ENCODE peak calls at places on chromosomes 4 and X, in five cellular contexts. F is thoracic aorta, U is spleen, G is psoas muscle, V is mucosa of descending colon. S is an unnamed sample. For H3K4me1, the result is how much of the 10 kb centered on the place peaks cover.

GRCh38 chrX:148588649-148589310 is 88.4 kb downstream of the AFF2 start:
- DNase-seq in F (no peak), U (no peak), G (no peak), V (no peak), S (no peak)

GRCh38 chr4:155426953-155427352 is 50.2 kb upstream of the MAP9 start:
- DNase-seq in F (no peak), U (no peak), G (no peak), V (no peak), S (no peak)

GRCh38 chrX:48617542-48618340 is 20.4 kb downstream of the WDR13 start:
- DNase-seq in F (no peak), U (no peak), G (no peak), V (no peak), S (no peak)

GRCh38 chr4:8221476-8221875 is 22.4 kb downstream of the SH3TC1 start:
- DNase-seq in F (no peak), U (no peak), G (no peak), V (no peak), S (no peak)

GRCh38 chr4:155025762-155026457 is 182.5 kb upstream of the NPY2R start:
- DNase-seq in F (no peak), U (no peak), G (no peak), V (no peak), S (no peak)

GRCh38 chr4:5036239-5036638 is 15.0 kb upstream of the STK32B start:
- DNase-seq in F (no peak), U (no peak), G (no peak), V (no peak), S (no peak)

GRCh38 chr4:62037576-62037975 is 837.5 kb downstream of the ADGRL3 start:
- DNase-seq in F (no peak), U (no peak), G (no peak), V (no peak), S (no peak)

GRCh38 chr4:86977621-86978184 is 42.9 kb downstream of the AFF1 start:
- DNase-seq in F (no peak), U (no peak), G (no peak), V (no peak), S (no peak)

GRCh38 chr4:151624606-151625565 is 135.9 kb downstream of the GATB start:
- DNase-seq in F (no peak), U (no peak), G (no peak), V (no peak), S (no peak)

GRCh38 chrX:110684653-110685052 is 111.0 kb downstream of the CHRDL1 start:
- DNase-seq in F (no peak), U (no peak), G (no peak), V (no peak), S (no peak)

GRCh38 chr4:114423582-114423981 is 175.0 kb upstream of the UGT8 start:
- DNase-seq in F (no peak), U (no peak), G (no peak), V (no peak), S (no peak)

GRCh38 chrX:85084770-85085393 is 81.2 kb downstream of the APOOL start:
- DNase-seq in F (no peak), U (no peak), G (no peak), V (no peak), S (no peak)

GRCh38 chr4:23856630-23857029 is 33.2 kb downstream of the PPARGC1A start:
- DNase-seq in F (no peak), U (no peak), G (no peak), V (peak), S (peak)

GRCh38 chrX:47093248-47093647 is 15.0 kb downstream of the RGN start:
- DNase-seq in F (no peak), U (no peak), G (no peak), V (no peak), S (no peak)

GRCh38 chr4:36303430-36304137 is 22.2 kb downstream of the DTHD1 start:
- DNase-seq in F (no peak), U (no peak), G (no peak), V (no peak), S (no peak)

GRCh38 chrX:54540289-54540688 is 10.3 kb downstream of the GNL3L start:
- DNase-seq in F (no peak), U (no peak), G (no peak), V (no peak), S (no peak)

GRCh38 chr4:244471-244870 is 60.8 kb downstream of the ZNF732 start:
- DNase-seq in F (no peak), U (no peak), G (no peak), V (no peak), S (no peak)

GRCh38 chr4:177667687-177668086 is 225.4 kb upstream of the AGA start:
- DNase-seq in F (no peak), U (no peak), G (no peak), V (no peak), S (no peak)

GRCh38 chr4:123478859-123479345 is 82.3 kb downstream of the SPRY1 start:
- DNase-seq in F (no peak), U (no peak), G (no peak), V (no peak), S (no peak)

GRCh38 chr4:26590639-26591038 is 6.8 kb downstream of the TBC1D19 start:
- DNase-seq in F (no peak), U (no peak), G (no peak), V (no peak), S (no peak)

GRCh38 chrX:71103110-71103983 is 3.2 kb downstream of the CXorf65 start:
- DNase-seq in F (no peak), U (peak), G (no peak), V (peak), S (peak)

GRCh38 chr4:167196386-167196785 is 37.9 kb downstream of the SPOCK3 start:
- DNase-seq in F (no peak), U (no peak), G (no peak), V (no peak), S (no peak)

GRCh38 chr4:14841801-14842748 is 160.2 kb upstream of the CPEB2 start:
- DNase-seq in F (no peak), U (no peak), G (peak), V (peak), S (peak)

GRCh38 chr4:1154523-1155182 is 17.7 kb downstream of the SPON2 start:
- DNase-seq in F (peak), U (no peak), G (no peak), V (peak), S (no peak)

GRCh38 chr4:87057835-87058234 is 123.0 kb downstream of the AFF1 start:
- DNase-seq in F (no peak), U (no peak), G (no peak), V (no peak), S (no peak)

GRCh38 chr4:145808021-145808650 is 128.2 kb downstream of the C4orf51 start:
- DNase-seq in F (no peak), U (no peak), G (no peak), V (no peak), S (no peak)
- H3K4me3 ChIP-seq in F (no peak), U (no peak), G (no peak), V (no peak), S (no peak)

GRCh38 chrX:130716822-130717405 is 186.1 kb downstream of the ENOX2 start:
- DNase-seq in F (no peak), U (no peak), G (no peak), V (no peak), S (no peak)
- H3K4me1 ChIP-seq in F (under half), U (under half), G (under half), V (under half), S (under half)

GRCh38 chr4:41122775-41123174 is 91.6 kb downstream of the APBB2 start:
- DNase-seq in F (no peak), U (no peak), G (no peak), V (no peak), S (no peak)
- TF ChIP-seq CTCF in F (no peak), U (no peak), G (no peak), V (no peak), S (no peak)

GRCh38 chrX:150575415-150575814 is 7.0 kb downstream of the MTM1 start:
- DNase-seq in F (no peak), U (no peak), G (no peak), V (no peak), S (peak)
- H3K4me3 ChIP-seq in F (no peak), U (no peak), G (no peak), V (no peak), S (no peak)

GRCh38 chr4:174084542-174084941 is 198.9 kb downstream of the FBXO8 start:
- DNase-seq in F (no peak), U (no peak), G (no peak), V (no peak), S (no peak)
- H3K4me1 ChIP-seq in F (under half), U (under half), G (under half), V (under half), S (under half)

GRCh38 chr4:90112715-90113114 is 14.5 kb upstream of the CCSER1 start:
- DNase-seq in F (no peak), U (no peak), G (no peak), V (no peak), S (no peak)
- TF ChIP-seq CTCF in F (no peak), U (no peak), G (no peak), V (no peak), S (no peak)

GRCh38 chr4:65773636-65774035 is 103.3 kb upstream of the EPHA5 start:
- DNase-seq in F (no peak), U (peak), G (no peak), V (no peak), S (no peak)
- H3K4me3 ChIP-seq in F (no peak), U (no peak), G (no peak), V (no peak), S (no peak)

GRCh38 chr4:54229631-54230478 is 762 bp downstream of the PDGFRA start:
- DNase-seq in F (no peak), U (no peak), G (peak), V (peak), S (peak)
- H3K4me1 ChIP-seq in F (half or more), U (half or more), G (under half), V (half or more), S (under half)

GRCh38 chrX:68147848-68148247 is 285.4 kb downstream of the OPHN1 start:
- DNase-seq in F (no peak), U (no peak), G (no peak), V (no peak), S (no peak)

DNA sequence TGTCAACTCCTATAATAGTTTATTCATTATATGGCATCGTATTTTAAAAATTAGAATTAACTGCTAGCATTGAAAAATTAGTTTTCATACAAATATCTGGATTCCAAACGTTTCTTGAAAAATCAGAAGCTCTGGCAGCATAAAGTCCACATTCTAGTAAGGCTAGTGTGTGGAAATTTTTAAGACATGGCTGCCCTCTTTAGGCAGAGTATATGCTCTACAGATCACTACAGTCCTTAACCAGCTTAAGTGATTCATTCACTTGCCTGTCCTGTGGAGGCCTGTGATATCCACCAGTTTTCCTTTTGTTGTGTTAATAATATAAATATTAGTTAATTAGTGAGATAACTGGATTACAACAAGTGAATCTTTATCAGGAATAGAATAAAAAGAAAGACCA is 287.2 kb downstream of the OPHN1 start:
- DNase-seq in F (no peak), U (no peak), G (no peak), V (no peak), S (no peak)
- TF ChIP-seq CTCF in F (peak), U (no peak), G (peak), V (no peak), S (no peak)

S was measured in left lung.